ENCODE peak calls at places on chromosomes 13 and 19, in eight cellular contexts. W, Q, C, U, N, B, R and E are unnamed samples.

GRCh38 chr13:24202215-24202614 is 41.7 kb downstream of the SPATA13 start:
- DNase-seq in Q (no peak), C (no peak), N (no peak), W (no peak), U (peak; percentile 57), B (no peak), R (no peak), E (no peak)

GRCh38 chr13:67283602-67284001 is 53.5 kb upstream of the PCDH9 start:
- DNase-seq in Q (no peak), C (no peak), U (no peak), W (no peak), B (no peak), R (no peak), N (no peak), E (no peak)

GRCh38 chr19:34347561-34348165 is 17.3 kb upstream of the GPI start:
- DNase-seq in B (no peak), N (no peak), U (no peak), C (no peak), Q (no peak), R (no peak), W (no peak), E (no peak)

GRCh38 chr13:110503037-110503901 is 58.3 kb downstream of the RAB20 start:
- DNase-seq in R (no peak), W (no peak), Q (no peak), B (no peak), C (peak; percentile 34), N (no peak), U (no peak), E (no peak)

GRCh38 chr19:46753420-46754155 is 7.3 kb upstream of the STRN4 start:
- DNase-seq in N (peak; percentile 68), B (no peak), Q (peak; percentile 48), U (peak; percentile 76), W (peak; percentile 79), R (peak; percentile 71), C (peak; percentile 57), E (no peak)

GRCh38 chr13:109146912-109147624 is 517.7 kb downstream of the MYO16 start:
- DNase-seq in U (no peak), B (peak; percentile 36), W (peak; percentile 17), C (no peak), Q (no peak), N (no peak), R (no peak), E (no peak)

GRCh38 chr13:99316657-99317244 is 9.6 kb upstream of the GPR183 start:
- DNase-seq in B (no peak), R (no peak), C (no peak), W (no peak), U (no peak), N (no peak), Q (no peak), E (no peak)

GRCh38 chr19:14112051-14112808 is 5.3 kb downstream of the PRKACA start:
- DNase-seq in U (no peak), Q (no peak), N (no peak), B (no peak), C (no peak), R (no peak), W (no peak), E (no peak)

GRCh38 chr19:38945562-38946228 is 15.0 kb downstream of the MRPS12 start:
- DNase-seq in N (no peak), U (no peak), Q (peak; percentile 25), C (peak; percentile 37), R (no peak), B (no peak), W (no peak), E (no peak)

GRCh38 chr19:7397687-7398086 is 49.0 kb downstream of the ARHGEF18 start:
- DNase-seq in Q (no peak), C (no peak), B (peak; percentile 43), W (no peak), U (no peak), N (no peak), R (no peak), E (no peak)

GRCh38 chr13:74158028-74158427 is 23.8 kb upstream of the KLF12 start:
- DNase-seq in C (no peak), W (no peak), B (peak; percentile 11), U (no peak), Q (peak; percentile 58), R (no peak), N (no peak), E (no peak)

GRCh38 chr13:73922728-73923393 is 211.3 kb downstream of the KLF12 start:
- DNase-seq in N (no peak), B (no peak), U (no peak), W (no peak), Q (no peak), C (no peak), R (no peak), E (no peak)

GRCh38 chr19:8361921-8362793 is 1.8 kb upstream of the ANGPTL4 start:
- DNase-seq in C (no peak), R (no peak), Q (no peak), N (peak; percentile 89), W (peak; percentile 76), B (peak; percentile 94), U (peak; percentile 93), E (peak; percentile 28)

GRCh38 chr13:35474551-35474950 is 1.9 kb downstream of the MAB21L1 start:
- DNase-seq in W (no peak), N (peak; percentile 29), U (no peak), B (no peak), Q (peak; percentile 2), R (no peak), C (no peak), E (no peak)

GRCh38 chr13:70014337-70014736 is 93.3 kb upstream of the ATXN8OS start:
- DNase-seq in C (no peak), R (no peak), B (no peak), W (no peak), N (no peak), U (no peak), Q (no peak), E (no peak)

GRCh38 chr13:35283856-35284255 is 192.6 kb downstream of the MAB21L1 start:
- DNase-seq in U (no peak), N (no peak), B (no peak), C (no peak), R (no peak), W (no peak), Q (no peak), E (no peak)

DNA sequence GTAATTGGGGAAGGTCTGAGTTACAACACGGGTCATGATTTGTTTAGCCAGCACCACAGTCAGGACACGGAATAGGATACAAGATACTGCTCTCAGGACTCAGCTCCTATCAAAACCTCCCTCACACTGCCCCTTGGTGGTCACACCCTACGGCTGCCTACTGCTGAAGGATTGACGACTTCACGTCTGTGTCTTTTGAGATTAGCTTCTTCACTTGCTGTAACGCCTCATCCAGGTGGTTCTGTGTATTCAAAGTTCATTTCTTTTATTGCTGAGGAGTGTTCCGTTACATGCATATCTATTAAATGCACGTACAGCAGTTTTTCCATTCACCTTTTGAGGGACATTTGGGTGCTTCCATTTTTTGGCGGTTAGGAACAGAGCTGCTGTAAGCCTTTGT is 46.3 kb downstream of the URI1 start:
- DNase-seq in W (no peak), U (no peak), Q (no peak), R (no peak), C (peak; percentile 52), B (no peak), N (no peak), E (no peak)
- TF ChIP-seq CTCF in W (no peak), U (no peak), Q (no peak), R (no peak), C (peak; percentile 50), B (no peak), N (no peak), E (no peak)

DNA sequence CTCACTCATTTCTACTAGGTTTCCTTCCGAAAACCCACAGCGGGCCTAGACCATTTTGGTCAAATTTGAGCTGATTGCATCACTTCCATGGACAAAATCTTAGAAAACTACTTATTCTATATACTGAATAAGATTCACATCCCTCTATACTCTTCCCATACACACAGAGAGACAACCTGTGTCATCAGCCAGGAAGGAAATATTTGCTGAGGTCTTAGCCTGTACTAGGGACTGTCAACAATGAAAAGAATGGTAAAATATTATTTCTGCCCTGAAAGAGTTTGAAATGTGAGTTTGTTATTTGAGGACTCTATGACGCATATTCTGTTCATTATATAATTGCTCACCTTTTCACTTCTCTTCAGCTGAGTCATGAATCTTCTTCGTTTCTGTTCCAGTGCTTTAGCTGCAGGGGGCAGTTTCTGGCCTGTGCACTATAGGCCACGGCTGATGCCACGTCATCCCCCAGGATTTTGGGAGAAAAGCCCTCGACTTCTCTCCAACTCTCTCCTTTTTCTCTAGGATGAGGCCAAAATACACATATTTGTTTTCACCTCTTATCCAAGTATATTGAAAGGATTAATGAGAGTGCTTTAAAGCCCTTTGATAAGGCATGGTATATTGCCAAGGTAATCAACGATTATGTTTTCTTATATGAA is 47.7 kb downstream of the GSX1 start:
- DNase-seq in W (peak; percentile 12), N (no peak), U (no peak), R (no peak), C (no peak), Q (no peak), B (no peak), E (no peak)
- TF ChIP-seq CTCF in W (no peak), N (no peak), U (no peak), R (no peak), C (no peak), Q (no peak), B (no peak), E (no peak)

GRCh38 chr13:22194106-22194810 is 523.4 kb downstream of the FGF9 start:
- DNase-seq in Q (no peak), U (no peak), N (no peak), R (no peak), W (no peak), C (no peak), B (no peak), E (no peak)

GRCh38 chr13:22198001-22198400 is 527.1 kb downstream of the FGF9 start:
- DNase-seq in W (no peak), R (no peak), N (no peak), B (no peak), Q (no peak), C (no peak), U (peak; percentile 22), E (no peak)

GRCh38 chr13:22198656-22199217 is 527.9 kb downstream of the FGF9 start:
- DNase-seq in Q (no peak), U (no peak), R (no peak), B (no peak), C (no peak), N (no peak), W (no peak), E (no peak)

GRCh38 chr13:22195726-22196125 is 524.9 kb downstream of the FGF9 start:
- DNase-seq in Q (no peak), W (no peak), R (no peak), U (no peak), N (no peak), C (no peak), B (no peak), E (no peak)

DNA sequence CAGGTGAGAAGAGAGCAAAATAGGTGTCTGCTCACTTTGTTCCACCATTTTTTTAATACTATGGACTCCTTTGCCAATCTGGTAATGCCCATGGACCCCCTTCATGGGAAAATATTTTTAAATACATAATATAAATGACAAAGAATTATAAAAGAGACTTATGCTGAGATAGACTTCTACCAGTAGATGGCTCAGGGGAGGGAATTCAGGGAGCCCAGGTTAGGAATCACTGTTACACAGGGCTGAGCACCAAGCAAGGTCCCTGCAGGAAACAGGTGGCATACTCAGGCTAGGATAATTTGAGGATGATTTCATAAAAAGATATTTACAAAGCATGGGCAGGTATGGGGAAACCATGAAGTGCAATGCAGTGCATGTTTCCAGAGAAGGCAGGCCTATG is 525.9 kb downstream of the FGF9 start:
- DNase-seq in C (no peak), N (no peak), B (no peak), R (no peak), U (no peak), W (no peak), Q (no peak), E (no peak)
- TF ChIP-seq CTCF in C (no peak), N (no peak), B (no peak), R (no peak), U (no peak), W (no peak), Q (no peak), E (no peak)

GRCh38 chr13:41587490-41587889 is 130.1 kb downstream of the RGCC start:
- DNase-seq in N (no peak), U (no peak), R (peak; percentile 50), Q (no peak), B (no peak), W (no peak), C (no peak), E (no peak)
- TF ChIP-seq CTCF in N (peak; percentile 2), U (no peak), R (peak; percentile 26), Q (no peak), B (no peak), W (no peak), C (peak; percentile 19), E (no peak)